ENCODE peak calls at places on chromosomes 2 and 18, in ten cellular contexts. W, Q, T, U, Z, F, M, J, P and H are unnamed samples.
A peak's percentile ranks its signal among the peaks of the same experiment; 100 is the strongest.

GRCh38 chr18:63421514-63421913 is 762 bp downstream of the VPS4B start:
- DNase-seq in T (no peak), M (no peak), J (no peak), U (no peak), P (no peak), W (no peak), Z (no peak), F (no peak), Q (no peak), H (no peak)

GRCh38 chr18:57630759-57631660 is 9.4 kb upstream of the NARS1 start:
- DNase-seq in Q (no peak), F (peak; percentile 58), W (no peak), J (no peak), T (no peak), P (no peak), Z (no peak), M (no peak), U (no peak), H (no peak)

GRCh38 chr2:215904101-215904500 is 109.2 kb downstream of the MREG start:
- DNase-seq in U (no peak), Q (no peak), P (no peak), Z (no peak), W (no peak), M (peak; percentile 35), T (peak; percentile 64), F (no peak), J (peak; percentile 81), H (no peak)

GRCh38 chr2:24860631-24861030 is 59.4 kb downstream of the ADCY3 start:
- DNase-seq in Q (no peak), P (no peak), U (no peak), J (no peak), W (peak; percentile 47), T (no peak), Z (no peak), F (no peak), M (no peak), H (no peak)

GRCh38 chr18:36572135-36572856 is 256.5 kb downstream of the TPGS2 start:
- DNase-seq in T (peak; percentile 64), Q (no peak), W (no peak), M (peak; percentile 58), P (peak; percentile 19), U (peak; percentile 72), Z (no peak), J (peak; percentile 60), F (peak; percentile 25), H (no peak)

GRCh38 chr18:63422862-63423304 is 607 bp upstream of the VPS4B start:
- DNase-seq in U (no peak), W (no peak), J (peak; percentile 91), M (no peak), F (no peak), Z (no peak), Q (no peak), T (no peak), P (no peak), H (no peak)

GRCh38 chr2:84782717-84783442 is 98.0 kb downstream of the TRABD2A start:
- DNase-seq in Q (no peak), Z (peak; percentile 26), J (no peak), M (no peak), P (no peak), W (no peak), U (no peak), F (no peak), T (peak; percentile 32), H (no peak)

GRCh38 chr2:235001237-235002133 is 49.7 kb downstream of the SH3BP4 start:
- DNase-seq in F (no peak), Z (no peak), W (no peak), P (no peak), U (no peak), J (no peak), T (no peak), Q (no peak), M (no peak), H (no peak)

GRCh38 chr2:96737831-96738230 is 2.0 kb downstream of the LMAN2L start:
- DNase-seq in T (no peak), F (no peak), Z (no peak), W (no peak), J (no peak), M (no peak), U (no peak), P (no peak), Q (no peak), H (no peak)